ENCODE peak calls at places on chromosomes 6 and 20, in five cellular contexts. J, X, Y, P and B are unnamed samples.

GRCh38 chr6:67112120-67112519 is 1405.1 kb upstream of the EYS start:
- DNase-seq in J (no peak), X (no peak), Y (no peak), P (no peak), B (no peak)

GRCh38 chr6:26211963-26212362 is 124.7 kb downstream of the HFE start:
- DNase-seq in J (no peak), X (no peak), Y (no peak), P (no peak), B (no peak)

GRCh38 chr6:117449549-117450439 is 24.1 kb upstream of the ROS1 start:
- DNase-seq in J (no peak), X (no peak), Y (no peak), P (peak), B (no peak)

GRCh38 chr6:89763550-89763949 is 56.0 kb downstream of the MDN1 start:
- DNase-seq in J (no peak), X (no peak), Y (no peak), P (no peak), B (no peak)

GRCh38 chr6:10531513-10531912 is 10.4 kb downstream of the GCNT2 start:
- DNase-seq in J (no peak), X (no peak), Y (no peak), P (no peak), B (no peak)

GRCh38 chr20:14573676-14574075 is 236.3 kb upstream of the FLRT3 start:
- DNase-seq in J (no peak), X (no peak), Y (no peak), P (no peak), B (no peak)

GRCh38 chr6:72042088-72042487 is 155.7 kb downstream of the RIMS1 start:
- DNase-seq in J (no peak), X (no peak), Y (no peak), P (no peak), B (no peak)

GRCh38 chr6:45724511-45724910 is 291.1 kb downstream of the CLIC5 start:
- DNase-seq in J (no peak), X (no peak), Y (no peak), P (no peak), B (peak)

GRCh38 chr20:37385659-37386504 is 39.9 kb downstream of the SRC start:
- DNase-seq in J (no peak), X (no peak), Y (no peak), P (no peak), B (no peak)

GRCh38 chr6:117907600-117908245 is 659 bp downstream of the SLC35F1 start:
- DNase-seq in J (no peak), X (no peak), Y (no peak), P (no peak), B (no peak)

GRCh38 chr20:2800590-2801458 is at the start of gene CPXM1:
- DNase-seq in J (no peak), X (no peak), Y (peak), P (no peak), B (no peak)

GRCh38 chr6:13453771-13454251 is 33.6 kb downstream of the GFOD1 start:
- DNase-seq in J (no peak), X (peak), Y (peak), P (no peak), B (peak)

GRCh38 chr6:105459884-105460283 is 57.0 kb upstream of the PREP start:
- DNase-seq in J (no peak), X (peak), Y (no peak), P (no peak), B (peak)

GRCh38 chr6:33420493-33421343 is 853 bp downstream of the SYNGAP1 start:
- DNase-seq in J (no peak), X (no peak), Y (no peak), P (no peak), B (no peak)

GRCh38 chr20:11332376-11332775 is 585.3 kb upstream of the BTBD3 start:
- DNase-seq in J (no peak), X (no peak), Y (no peak), P (no peak), B (no peak)
- TF ChIP-seq POLR2A in J (no peak), X (no peak), Y (no peak), P (no peak), B (no peak)

GRCh38 chr6:34887753-34888440 is at the start of gene TAF11:
- DNase-seq in J (peak), X (peak), Y (peak), P (peak), B (peak)
- TF ChIP-seq POLR2A in J (peak), X (peak), Y (no peak), P (peak), B (peak)

GRCh38 chr6:30564114-30564513 is 7.0 kb downstream of the PRR3 start:
- DNase-seq in J (no peak), X (no peak), Y (no peak), P (no peak), B (no peak)

GRCh38 chr6:30557683-30557981 is 537 bp downstream of the PRR3 start:
- DNase-seq in J (no peak), X (no peak), Y (no peak), P (no peak), B (no peak)

GRCh38 chr6:30565772-30566171 is 5.5 kb upstream of the ABCF1 start:
- DNase-seq in J (no peak), X (no peak), Y (no peak), P (no peak), B (no peak)

GRCh38 chr6:30560930-30561329 is 3.8 kb downstream of the PRR3 start:
- DNase-seq in J (no peak), X (no peak), Y (no peak), P (no peak), B (no peak)

GRCh38 chr6:30562470-30563425 is 5.7 kb downstream of the PRR3 start:
- DNase-seq in J (no peak), X (no peak), Y (no peak), P (no peak), B (no peak)
- TF ChIP-seq POLR2A in J (no peak), X (no peak), Y (no peak), P (no peak), B (no peak)

GRCh38 chr20:63970714-63971431 is 1.1 kb upstream of the ZNF512B start:
- DNase-seq in J (no peak), X (no peak), Y (no peak), P (no peak), B (no peak)

GRCh38 chr20:63968928-63969760 is 586 bp downstream of the ZNF512B start:
- DNase-seq in J (no peak), X (no peak), Y (no peak), P (peak), B (no peak)

GRCh38 chr20:63968136-63968927 is 1.4 kb downstream of the ZNF512B start:
- DNase-seq in J (no peak), X (no peak), Y (no peak), P (peak), B (no peak)

GRCh38 chr20:63972312-63973159 is 2.8 kb upstream of the ZNF512B start:
- DNase-seq in J (no peak), X (no peak), Y (peak), P (peak), B (peak)

GRCh38 chr20:63969851-63970713 is at the start of gene ZNF512B:
- DNase-seq in J (no peak), X (peak), Y (peak), P (peak), B (peak)
- TF ChIP-seq POLR2A in J (no peak), X (no peak), Y (no peak), P (no peak), B (peak)

GRCh38 chr6:85390105-85390728 is 59.7 kb upstream of the NT5E start:
- DNase-seq in J (no peak), X (no peak), Y (no peak), P (peak), B (no peak)
- TF ChIP-seq POLR2A in J (no peak), X (no peak), Y (no peak), P (peak), B (no peak)

GRCh38 chr6:125588268-125588667 is 161.2 kb upstream of the HEY2 start:
- DNase-seq in J (no peak), X (no peak), Y (no peak), P (no peak), B (no peak)
- TF ChIP-seq POLR2A in J (no peak), X (no peak), Y (no peak), P (no peak), B (no peak)

DNA sequence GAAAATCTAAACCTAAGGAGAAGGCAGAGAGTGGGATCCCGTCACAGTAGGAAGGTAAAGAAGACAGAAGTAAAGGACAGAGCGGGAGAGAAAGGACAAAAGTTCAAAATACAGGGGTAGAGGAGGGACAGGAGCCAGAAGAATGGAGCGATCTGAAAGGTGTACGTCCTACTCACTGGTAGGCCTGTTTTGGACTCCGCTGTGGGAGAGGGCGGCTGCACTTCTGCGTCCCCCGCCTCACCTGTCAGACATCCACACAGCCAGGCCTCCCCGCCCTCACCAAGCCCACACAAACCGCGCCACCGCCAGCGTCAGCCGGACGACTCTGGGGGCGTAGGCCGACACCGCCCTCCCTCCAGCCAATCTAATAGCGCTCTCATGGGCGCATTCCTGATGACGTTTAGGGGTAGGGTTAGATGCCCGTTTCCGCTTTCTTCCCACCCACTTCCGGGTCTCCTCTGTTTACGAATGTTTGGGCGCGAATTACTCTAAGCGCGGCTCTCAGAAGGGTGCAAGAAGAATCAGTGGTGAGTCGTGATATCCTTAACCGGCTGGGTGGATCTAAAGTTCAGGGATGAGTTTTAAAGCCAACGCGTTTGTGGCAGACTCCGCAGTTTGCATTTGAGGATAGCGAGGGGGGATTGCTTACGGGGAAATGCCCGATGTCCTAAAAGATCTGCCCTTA is at the start of the genes CENPQ and MMUT:
- DNase-seq in J (peak), X (peak), Y (peak), P (peak), B (peak)
- TF ChIP-seq POLR2A in J (peak), X (peak), Y (no peak), P (peak), B (peak)

DNA sequence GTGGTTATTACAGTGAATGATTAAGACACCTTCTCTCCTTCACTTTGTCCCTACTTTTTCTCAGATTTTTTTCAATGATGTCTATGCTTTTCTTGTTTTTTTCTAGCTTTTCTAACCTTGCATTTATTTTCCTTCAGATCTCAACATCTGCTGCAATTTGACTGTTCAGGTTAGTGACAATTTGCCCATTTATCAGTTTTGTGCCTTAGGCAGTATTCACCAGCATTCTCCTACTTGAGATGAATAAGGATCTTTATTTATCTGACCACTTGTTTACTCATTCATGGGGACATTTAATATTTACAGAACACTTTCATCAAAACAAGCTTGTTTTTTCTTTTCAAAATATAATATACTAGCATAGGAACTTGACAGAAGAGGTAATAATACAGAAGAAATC is 105.9 kb downstream of the SLC16A10 start:
- DNase-seq in J (no peak), X (no peak), Y (no peak), P (no peak), B (no peak)
- TF ChIP-seq POLR2A in J (no peak), X (no peak), Y (no peak), P (no peak), B (no peak)